ENCODE peak calls at places on chromosomes 1 and 21, in eight cellular contexts. T is esophagus squamous epithelium, K is gastrocnemius medialis, G is prostate gland, Z is H54, J is K562, W is adrenal gland, R is tibial nerve. O is an unnamed sample.

GRCh38 chr1:217403321-217403720 is 227.6 kb downstream of the GPATCH2 start:
- DNase-seq in W (no peak), R (no peak), G (no peak), K (no peak), T (no peak), J (no peak), Z (no peak), O (no peak)

GRCh38 chr1:152411846-152412245 is 2.2 kb downstream of the CRNN start:
- DNase-seq in J (no peak), W (no peak), T (no peak), R (no peak), Z (no peak), G (no peak), K (no peak), O (no peak)

GRCh38 chr1:20080441-20081330 is 10.7 kb downstream of the PLA2G5 start:
- DNase-seq in W (no peak), T (no peak), K (no peak), J (no peak), G (no peak), Z (no peak), R (no peak), O (no peak)

GRCh38 chr1:198304431-198304830 is 147.6 kb downstream of the NEK7 start:
- DNase-seq in T (no peak), Z (no peak), J (no peak), K (no peak), W (no peak), R (no peak), G (no peak), O (no peak)

GRCh38 chr1:36411674-36412648 is 14.3 kb upstream of the LSM10 start:
- DNase-seq in J (peak), R (no peak), K (no peak), W (no peak), G (no peak), Z (no peak), T (no peak), O (peak)

GRCh38 chr1:233172201-233172600 is 123.3 kb downstream of the PCNX2 start:
- DNase-seq in J (no peak), T (no peak), R (no peak), Z (no peak), W (no peak), G (peak), K (no peak), O (peak)

GRCh38 chr1:40039757-40040510 is 595 bp upstream of the CAP1 start:
- DNase-seq in Z (peak), T (peak), G (peak), R (peak), K (peak), W (peak), J (peak), O (peak)

GRCh38 chr1:60670313-60670712 is 412.0 kb upstream of the NFIA start:
- DNase-seq in G (no peak), J (no peak), Z (no peak), R (no peak), T (no peak), K (no peak), W (no peak), O (no peak)

GRCh38 chr1:243421784-243422183 is 165.9 kb downstream of the SDCCAG8 start:
- DNase-seq in J (no peak), T (no peak), Z (peak), W (no peak), G (peak), K (peak), R (no peak), O (peak)

GRCh38 chr1:25618433-25618808 is 1.8 kb downstream of the MAN1C1 start:
- DNase-seq in J (no peak), Z (no peak), W (no peak), G (no peak), K (no peak), R (no peak), T (no peak), O (no peak)

GRCh38 chr1:37176269-37176668 is 142.0 kb upstream of the GRIK3 start:
- DNase-seq in W (no peak), R (no peak), T (no peak), Z (no peak), K (no peak), G (no peak), J (no peak), O (no peak)

GRCh38 chr1:156379420-156380165 is 10.6 kb downstream of the RHBG start:
- DNase-seq in G (no peak), R (no peak), Z (peak), K (no peak), T (no peak), W (no peak), J (no peak), O (no peak)

GRCh38 chr1:46772571-46772970 is 26.3 kb upstream of the CYP4B1 start:
- DNase-seq in R (no peak), Z (no peak), W (no peak), K (peak), T (no peak), J (no peak), G (no peak), O (no peak)

GRCh38 chr1:64616039-64616438 is 128.8 kb upstream of the RAVER2 start:
- DNase-seq in T (no peak), J (no peak), Z (no peak), G (no peak), W (no peak), K (peak), R (no peak), O (no peak)

GRCh38 chr1:229088711-229089110 is 182.2 kb upstream of the RAB4A start:
- DNase-seq in K (no peak), W (no peak), J (no peak), R (no peak), Z (no peak), G (no peak), T (no peak), O (no peak)

GRCh38 chr1:21532496-21532895 is 23.3 kb downstream of the ALPL start:
- DNase-seq in T (no peak), J (no peak), G (no peak), Z (no peak), W (no peak), K (no peak), R (no peak), O (no peak)

GRCh38 chr1:24992124-24992760 is 62.2 kb upstream of the RUNX3 start:
- DNase-seq in Z (no peak), K (no peak), G (no peak), T (no peak), R (no peak), J (no peak), W (no peak), O (no peak)

GRCh38 chr1:175824079-175824478 is 80.7 kb upstream of the TNR start:
- DNase-seq in T (no peak), J (peak), Z (no peak), R (no peak), K (no peak), W (no peak), G (no peak), O (peak)

GRCh38 chr21:44846485-44847260 is 26.8 kb downstream of the PTTG1IP start:
- DNase-seq in J (no peak), W (peak), R (peak), K (no peak), Z (no peak), T (no peak), G (peak), O (peak)

GRCh38 chr1:81654147-81654546 is 146.6 kb upstream of the ADGRL2 start:
- DNase-seq in Z (no peak), R (no peak), T (no peak), G (no peak), K (no peak), J (no peak), W (no peak), O (no peak)

GRCh38 chr1:17579951-17580939 is 40.7 kb downstream of the ARHGEF10L start:
- DNase-seq in R (no peak), T (no peak), J (no peak), K (no peak), G (peak), W (no peak), Z (no peak), O (no peak)
- TF ChIP-seq POLR2A in R (no peak), T (no peak), J (no peak), K (no peak), G (no peak), W (no peak), Z (no peak), O (no peak)

DNA sequence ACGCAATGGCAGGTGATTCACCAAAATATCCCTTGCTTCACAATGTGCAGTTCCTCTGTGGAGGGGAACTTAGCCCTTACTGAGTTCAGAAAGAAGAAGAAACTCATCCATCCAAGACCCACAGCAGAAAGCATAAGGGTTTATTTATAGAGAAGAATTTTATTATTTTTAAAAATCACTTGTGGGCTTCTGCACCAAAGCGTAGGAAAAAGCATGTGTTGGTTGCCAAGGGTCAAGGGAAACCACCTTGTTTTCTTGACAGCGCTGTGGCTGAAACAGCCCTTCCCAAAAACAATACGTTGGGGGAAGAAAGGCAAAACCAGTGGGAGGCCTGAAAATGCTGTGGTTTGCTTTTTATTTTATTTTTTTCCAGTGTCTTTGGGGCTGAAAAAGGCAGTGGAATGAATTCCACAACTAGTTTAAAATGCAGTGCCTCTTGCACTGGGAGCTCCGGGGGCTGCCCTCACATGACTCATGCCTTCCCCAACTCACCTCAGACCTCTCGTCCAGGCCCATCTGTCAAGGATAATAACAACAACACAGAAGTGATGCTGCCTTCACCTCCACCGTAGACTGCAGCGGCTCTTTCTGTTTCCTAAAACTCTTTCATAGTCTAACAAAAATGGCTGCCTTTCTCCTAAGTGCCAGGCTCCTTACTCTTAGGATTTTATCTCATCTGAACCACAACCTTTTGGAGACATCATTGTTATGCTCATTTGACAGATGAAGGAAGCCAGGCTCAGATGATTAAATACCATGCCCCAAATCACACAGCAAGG is 224.2 kb upstream of the JUN start:
- DNase-seq in J (no peak), K (no peak), T (no peak), Z (no peak), G (no peak), R (no peak), W (no peak), O (no peak)
- TF ChIP-seq POLR2A in J (no peak), K (no peak), T (no peak), Z (no peak), G (no peak), R (no peak), W (no peak), O (no peak)

DNA sequence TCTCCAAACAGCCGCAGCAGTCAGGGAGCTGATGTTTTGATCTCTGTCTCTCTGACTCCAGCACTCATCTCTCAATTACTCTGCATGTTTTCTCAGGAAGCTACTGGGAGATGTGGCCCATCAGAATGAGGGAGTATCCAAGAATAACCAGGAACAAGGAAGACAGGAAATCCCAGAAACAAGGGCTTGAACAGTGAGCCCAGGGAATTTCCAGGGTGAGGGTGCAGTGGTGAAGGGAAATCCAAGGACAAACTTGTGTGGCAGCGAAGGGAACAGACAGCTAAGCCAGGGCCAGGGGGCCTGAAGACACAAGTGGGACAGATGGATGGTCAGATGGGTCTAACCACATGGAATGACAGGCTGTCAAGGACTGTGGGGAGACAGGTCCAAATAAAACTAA is 121.8 kb upstream of the ERRFI1 start:
- DNase-seq in W (no peak), J (no peak), R (no peak), K (no peak), T (no peak), Z (no peak), G (no peak), O (no peak)
- TF ChIP-seq POLR2A in W (no peak), J (no peak), R (no peak), K (no peak), T (no peak), Z (no peak), G (no peak), O (no peak)

GRCh38 chr1:51464828-51465227 is 54.2 kb downstream of the EPS15 start:
- DNase-seq in K (no peak), T (no peak), Z (no peak), R (no peak), G (no peak), J (no peak), W (no peak), O (no peak)

GRCh38 chr1:51469518-51469917 is 49.5 kb downstream of the EPS15 start:
- DNase-seq in G (no peak), Z (no peak), T (no peak), J (no peak), K (no peak), R (no peak), W (no peak), O (peak)

GRCh38 chr1:51463561-51463960 is 55.5 kb downstream of the EPS15 start:
- DNase-seq in R (no peak), W (no peak), K (no peak), G (no peak), T (no peak), J (no peak), Z (no peak), O (no peak)
- TF ChIP-seq POLR2A in R (no peak), W (no peak), K (no peak), G (no peak), T (no peak), J (no peak), Z (no peak), O (no peak)